ENCODE peak calls at places on chromosome 18, in nine cellular contexts. One of them, this sample, is unnamed.

GRCh38 chr18:63043516-63043915 is 276.1 kb downstream of the BCL2 start:
- DNase-seq in GM12892: no peak
- DNase-seq in psoas muscle: no peak
- DNase-seq in C1 segment of cervical spinal cord: no peak
- DNase-seq in NCI-H2081: no peak
- DNase-seq in COR-L47: no peak
- DNase-seq in GF-D8: no peak
- DNase-seq in T-helper 2 cell: no peak
- DNase-seq in naive thymus-derived CD4-positive, alpha-beta T cell: no peak
- DNase-seq in this sample: no peak

GRCh38 chr18:22026362-22026761 is 143.0 kb upstream of the GATA6 start:
- DNase-seq in C1 segment of cervical spinal cord: no peak
- DNase-seq in GM12892: no peak
- DNase-seq in COR-L47: no peak
- DNase-seq in T-helper 2 cell: no peak
- DNase-seq in naive thymus-derived CD4-positive, alpha-beta T cell: no peak
- DNase-seq in NCI-H2081: no peak
- DNase-seq in psoas muscle: no peak
- DNase-seq in GF-D8: no peak
- DNase-seq in this sample: no peak

GRCh38 chr18:45212186-45213039 is 402.9 kb upstream of the SLC14A2 start:
- DNase-seq in GF-D8: peak
- DNase-seq in naive thymus-derived CD4-positive, alpha-beta T cell: no peak
- DNase-seq in GM12892: peak
- DNase-seq in psoas muscle: peak
- DNase-seq in C1 segment of cervical spinal cord: peak
- DNase-seq in T-helper 2 cell: peak
- DNase-seq in COR-L47: peak
- DNase-seq in NCI-H2081: peak
- DNase-seq in this sample: peak

GRCh38 chr18:58139627-58140026 is 95.6 kb downstream of the NEDD4L start:
- DNase-seq in GF-D8: no peak
- DNase-seq in naive thymus-derived CD4-positive, alpha-beta T cell: no peak
- DNase-seq in GM12892: no peak
- DNase-seq in C1 segment of cervical spinal cord: no peak
- DNase-seq in NCI-H2081: no peak
- DNase-seq in T-helper 2 cell: no peak
- DNase-seq in COR-L47: no peak
- DNase-seq in psoas muscle: no peak
- DNase-seq in this sample: no peak

GRCh38 chr18:35389095-35389618 is 12.0 kb upstream of the ZNF396 start:
- DNase-seq in COR-L47: no peak
- DNase-seq in GF-D8: no peak
- DNase-seq in psoas muscle: no peak
- DNase-seq in GM12892: no peak
- DNase-seq in C1 segment of cervical spinal cord: no peak
- DNase-seq in T-helper 2 cell: no peak
- DNase-seq in naive thymus-derived CD4-positive, alpha-beta T cell: no peak
- DNase-seq in NCI-H2081: no peak
- DNase-seq in this sample: no peak

GRCh38 chr18:25230658-25231326 is 121.2 kb downstream of the ZNF521 start:
- DNase-seq in T-helper 2 cell: no peak
- DNase-seq in GM12892: no peak
- DNase-seq in COR-L47: no peak
- DNase-seq in C1 segment of cervical spinal cord: peak
- DNase-seq in naive thymus-derived CD4-positive, alpha-beta T cell: no peak
- DNase-seq in psoas muscle: peak
- DNase-seq in GF-D8: no peak
- DNase-seq in NCI-H2081: no peak
- DNase-seq in this sample: no peak

GRCh38 chr18:23172981-23173380 is 37.7 kb downstream of the CABLES1 start:
- DNase-seq in naive thymus-derived CD4-positive, alpha-beta T cell: no peak
- DNase-seq in GF-D8: no peak
- DNase-seq in COR-L47: no peak
- DNase-seq in GM12892: no peak
- DNase-seq in NCI-H2081: no peak
- DNase-seq in psoas muscle: no peak
- DNase-seq in C1 segment of cervical spinal cord: no peak
- DNase-seq in T-helper 2 cell: no peak
- DNase-seq in this sample: no peak

GRCh38 chr18:5542393-5543035 is 1.3 kb downstream of the EPB41L3 start:
- DNase-seq in C1 segment of cervical spinal cord: no peak
- DNase-seq in NCI-H2081: peak
- DNase-seq in GF-D8: no peak
- DNase-seq in psoas muscle: peak
- DNase-seq in naive thymus-derived CD4-positive, alpha-beta T cell: no peak
- DNase-seq in GM12892: no peak
- DNase-seq in T-helper 2 cell: no peak
- DNase-seq in COR-L47: no peak
- DNase-seq in this sample: no peak

GRCh38 chr18:45876131-45876530 is 50.7 kb downstream of the SIGLEC15 start:
- DNase-seq in GM12892: no peak
- DNase-seq in psoas muscle: no peak
- DNase-seq in GF-D8: no peak
- DNase-seq in T-helper 2 cell: no peak
- DNase-seq in C1 segment of cervical spinal cord: no peak
- DNase-seq in naive thymus-derived CD4-positive, alpha-beta T cell: no peak
- DNase-seq in NCI-H2081: no peak
- DNase-seq in COR-L47: no peak
- DNase-seq in this sample: no peak

GRCh38 chr18:79446931-79447330 is 51.2 kb downstream of the NFATC1 start:
- DNase-seq in GM12892: no peak
- DNase-seq in NCI-H2081: no peak
- DNase-seq in psoas muscle: no peak
- DNase-seq in C1 segment of cervical spinal cord: no peak
- DNase-seq in COR-L47: no peak
- DNase-seq in T-helper 2 cell: no peak
- DNase-seq in naive thymus-derived CD4-positive, alpha-beta T cell: no peak
- DNase-seq in GF-D8: no peak
- DNase-seq in this sample: no peak

GRCh38 chr18:57029761-57030160 is 117.1 kb upstream of the BOD1L2 start:
- DNase-seq in NCI-H2081: no peak
- DNase-seq in naive thymus-derived CD4-positive, alpha-beta T cell: no peak
- DNase-seq in T-helper 2 cell: no peak
- DNase-seq in GF-D8: no peak
- DNase-seq in psoas muscle: no peak
- DNase-seq in COR-L47: peak
- DNase-seq in GM12892: no peak
- DNase-seq in C1 segment of cervical spinal cord: no peak
- DNase-seq in this sample: no peak

GRCh38 chr18:78687736-78688135 is 291.9 kb upstream of the SALL3 start:
- DNase-seq in GM12892: no peak
- DNase-seq in T-helper 2 cell: no peak
- DNase-seq in C1 segment of cervical spinal cord: no peak
- DNase-seq in GF-D8: no peak
- DNase-seq in COR-L47: no peak
- DNase-seq in NCI-H2081: no peak
- DNase-seq in psoas muscle: no peak
- DNase-seq in naive thymus-derived CD4-positive, alpha-beta T cell: no peak
- DNase-seq in this sample: no peak

GRCh38 chr18:59950215-59950944 is 50.6 kb downstream of the PMAIP1 start:
- DNase-seq in GF-D8: no peak
- DNase-seq in COR-L47: no peak
- DNase-seq in T-helper 2 cell: no peak
- DNase-seq in C1 segment of cervical spinal cord: no peak
- DNase-seq in GM12892: no peak
- DNase-seq in psoas muscle: no peak
- DNase-seq in NCI-H2081: no peak
- DNase-seq in naive thymus-derived CD4-positive, alpha-beta T cell: no peak
- DNase-seq in this sample: no peak

GRCh38 chr18:39960545-39960944 is 1994.5 kb upstream of the PIK3C3 start:
- DNase-seq in psoas muscle: no peak
- DNase-seq in C1 segment of cervical spinal cord: no peak
- DNase-seq in COR-L47: no peak
- DNase-seq in GF-D8: no peak
- DNase-seq in T-helper 2 cell: no peak
- DNase-seq in GM12892: no peak
- DNase-seq in naive thymus-derived CD4-positive, alpha-beta T cell: no peak
- DNase-seq in NCI-H2081: no peak
- DNase-seq in this sample: no peak

GRCh38 chr18:55322176-55322735 is 265.7 kb downstream of the TCF4 start:
- DNase-seq in T-helper 2 cell: no peak
- DNase-seq in psoas muscle: peak
- DNase-seq in NCI-H2081: peak
- DNase-seq in GM12892: peak
- DNase-seq in COR-L47: peak
- DNase-seq in C1 segment of cervical spinal cord: peak
- DNase-seq in GF-D8: peak
- DNase-seq in naive thymus-derived CD4-positive, alpha-beta T cell: no peak
- DNase-seq in this sample: peak

GRCh38 chr18:51211552-51211951 is 14.1 kb upstream of the MEX3C start:
- DNase-seq in psoas muscle: peak
- DNase-seq in GF-D8: peak
- DNase-seq in COR-L47: no peak
- DNase-seq in T-helper 2 cell: no peak
- DNase-seq in GM12892: no peak
- DNase-seq in C1 segment of cervical spinal cord: no peak
- DNase-seq in NCI-H2081: no peak
- DNase-seq in naive thymus-derived CD4-positive, alpha-beta T cell: no peak
- DNase-seq in this sample: no peak

GRCh38 chr18:58338141-58338540 is 290.8 kb downstream of the ALPK2 start:
- DNase-seq in naive thymus-derived CD4-positive, alpha-beta T cell: no peak
- DNase-seq in GF-D8: no peak
- DNase-seq in COR-L47: no peak
- DNase-seq in NCI-H2081: no peak
- DNase-seq in T-helper 2 cell: no peak
- DNase-seq in C1 segment of cervical spinal cord: no peak
- DNase-seq in GM12892: no peak
- DNase-seq in psoas muscle: no peak
- DNase-seq in this sample: no peak

GRCh38 chr18:63234839-63235238 is 84.7 kb downstream of the BCL2 start:
- DNase-seq in NCI-H2081: no peak
- DNase-seq in psoas muscle: no peak
- DNase-seq in COR-L47: no peak
- DNase-seq in naive thymus-derived CD4-positive, alpha-beta T cell: no peak
- DNase-seq in GF-D8: no peak
- DNase-seq in C1 segment of cervical spinal cord: no peak
- DNase-seq in GM12892: no peak
- DNase-seq in T-helper 2 cell: no peak
- DNase-seq in this sample: no peak

GRCh38 chr18:79123948-79124347 is 54.8 kb downstream of the ATP9B start:
- DNase-seq in naive thymus-derived CD4-positive, alpha-beta T cell: no peak
- DNase-seq in NCI-H2081: no peak
- DNase-seq in GM12892: no peak
- DNase-seq in COR-L47: no peak
- DNase-seq in T-helper 2 cell: no peak
- DNase-seq in GF-D8: no peak
- DNase-seq in psoas muscle: no peak
- DNase-seq in C1 segment of cervical spinal cord: no peak
- DNase-seq in this sample: no peak